ENCODE peak calls at places on chromosomes 12 and 14, in eight cellular contexts. One of them, this sample, is unnamed.

GRCh38 chr14:106044949-106045596 is 518.7 kb downstream of the TMEM121 start:
- DNase-seq in CD8-positive, alpha-beta memory T cell: peak; percentile 73
- DNase-seq in lung: no peak
- DNase-seq in fibroblast of lung: no peak
- DNase-seq in lower lobe of right lung: peak; percentile 76
- DNase-seq in BE2C: peak; percentile 88
- DNase-seq in suprapubic skin: no peak
- DNase-seq in IMR-90: no peak
- DNase-seq in this sample: no peak

GRCh38 chr12:24937553-24938244 is 11.2 kb downstream of the BCAT1 start:
- DNase-seq in CD8-positive, alpha-beta memory T cell: no peak
- DNase-seq in lung: no peak
- DNase-seq in fibroblast of lung: no peak
- DNase-seq in lower lobe of right lung: no peak
- DNase-seq in BE2C: peak; percentile 24
- DNase-seq in suprapubic skin: no peak
- DNase-seq in IMR-90: peak; percentile 51
- DNase-seq in this sample: peak; percentile 41

GRCh38 chr14:31567651-31568050 is 6.4 kb downstream of the NUBPL start:
- DNase-seq in CD8-positive, alpha-beta memory T cell: no peak
- DNase-seq in lung: no peak
- DNase-seq in fibroblast of lung: no peak
- DNase-seq in lower lobe of right lung: no peak
- DNase-seq in BE2C: no peak
- DNase-seq in suprapubic skin: no peak
- DNase-seq in IMR-90: peak; percentile 7
- DNase-seq in this sample: no peak

GRCh38 chr14:56490379-56490778 is 89.2 kb upstream of the TMEM260 start:
- DNase-seq in CD8-positive, alpha-beta memory T cell: no peak
- DNase-seq in lung: no peak
- DNase-seq in fibroblast of lung: peak; percentile 58
- DNase-seq in lower lobe of right lung: no peak
- DNase-seq in BE2C: no peak
- DNase-seq in suprapubic skin: no peak
- DNase-seq in IMR-90: peak; percentile 40
- DNase-seq in this sample: no peak

GRCh38 chr14:51138353-51139103 is 43.6 kb upstream of the TRIM9 start:
- DNase-seq in CD8-positive, alpha-beta memory T cell: no peak
- DNase-seq in lung: no peak
- DNase-seq in fibroblast of lung: no peak
- DNase-seq in lower lobe of right lung: no peak
- DNase-seq in BE2C: no peak
- DNase-seq in suprapubic skin: no peak
- DNase-seq in IMR-90: no peak
- DNase-seq in this sample: no peak

GRCh38 chr12:64603183-64603841 is 7.0 kb upstream of the RASSF3 start:
- DNase-seq in CD8-positive, alpha-beta memory T cell: no peak
- DNase-seq in lung: no peak
- DNase-seq in fibroblast of lung: no peak
- DNase-seq in lower lobe of right lung: no peak
- DNase-seq in BE2C: no peak
- DNase-seq in suprapubic skin: no peak
- DNase-seq in IMR-90: no peak
- DNase-seq in this sample: no peak

GRCh38 chr14:105914738-105915385 is 388.5 kb downstream of the TMEM121 start:
- DNase-seq in CD8-positive, alpha-beta memory T cell: no peak
- DNase-seq in lung: no peak
- DNase-seq in fibroblast of lung: no peak
- DNase-seq in lower lobe of right lung: peak; percentile 16
- DNase-seq in BE2C: no peak
- DNase-seq in suprapubic skin: no peak
- DNase-seq in IMR-90: no peak
- DNase-seq in this sample: no peak

GRCh38 chr14:64387232-64387737 is 868 bp upstream of the MTHFD1 start:
- DNase-seq in CD8-positive, alpha-beta memory T cell: no peak
- DNase-seq in lung: no peak
- DNase-seq in fibroblast of lung: peak; percentile 32
- DNase-seq in lower lobe of right lung: no peak
- DNase-seq in BE2C: no peak
- DNase-seq in suprapubic skin: no peak
- DNase-seq in IMR-90: peak; percentile 19
- DNase-seq in this sample: peak; percentile 1

GRCh38 chr12:80912906-80913769 is 24.6 kb downstream of the LIN7A start:
- DNase-seq in CD8-positive, alpha-beta memory T cell: no peak
- DNase-seq in lung: peak; percentile 31
- DNase-seq in fibroblast of lung: peak; percentile 8
- DNase-seq in lower lobe of right lung: no peak
- DNase-seq in BE2C: no peak
- DNase-seq in suprapubic skin: no peak
- DNase-seq in IMR-90: no peak
- DNase-seq in this sample: no peak

GRCh38 chr14:76343386-76343785 is 32.6 kb upstream of the ESRRB start:
- DNase-seq in CD8-positive, alpha-beta memory T cell: no peak
- DNase-seq in lung: no peak
- DNase-seq in fibroblast of lung: no peak
- DNase-seq in lower lobe of right lung: no peak
- DNase-seq in BE2C: no peak
- DNase-seq in suprapubic skin: no peak
- DNase-seq in IMR-90: no peak
- DNase-seq in this sample: no peak

GRCh38 chr12:69534389-69534822 is 50.9 kb upstream of the CCT2 start:
- DNase-seq in CD8-positive, alpha-beta memory T cell: no peak
- DNase-seq in lung: peak; percentile 80
- DNase-seq in fibroblast of lung: peak; percentile 100
- DNase-seq in lower lobe of right lung: peak; percentile 39
- DNase-seq in BE2C: no peak
- DNase-seq in suprapubic skin: no peak
- DNase-seq in IMR-90: peak; percentile 100
- DNase-seq in this sample: peak; percentile 99

GRCh38 chr14:23704890-23705289 is 68.7 kb downstream of the DHRS2 start:
- DNase-seq in CD8-positive, alpha-beta memory T cell: no peak
- DNase-seq in lung: no peak
- DNase-seq in fibroblast of lung: no peak
- DNase-seq in lower lobe of right lung: no peak
- DNase-seq in BE2C: no peak
- DNase-seq in suprapubic skin: no peak
- DNase-seq in IMR-90: no peak
- DNase-seq in this sample: no peak

DNA sequence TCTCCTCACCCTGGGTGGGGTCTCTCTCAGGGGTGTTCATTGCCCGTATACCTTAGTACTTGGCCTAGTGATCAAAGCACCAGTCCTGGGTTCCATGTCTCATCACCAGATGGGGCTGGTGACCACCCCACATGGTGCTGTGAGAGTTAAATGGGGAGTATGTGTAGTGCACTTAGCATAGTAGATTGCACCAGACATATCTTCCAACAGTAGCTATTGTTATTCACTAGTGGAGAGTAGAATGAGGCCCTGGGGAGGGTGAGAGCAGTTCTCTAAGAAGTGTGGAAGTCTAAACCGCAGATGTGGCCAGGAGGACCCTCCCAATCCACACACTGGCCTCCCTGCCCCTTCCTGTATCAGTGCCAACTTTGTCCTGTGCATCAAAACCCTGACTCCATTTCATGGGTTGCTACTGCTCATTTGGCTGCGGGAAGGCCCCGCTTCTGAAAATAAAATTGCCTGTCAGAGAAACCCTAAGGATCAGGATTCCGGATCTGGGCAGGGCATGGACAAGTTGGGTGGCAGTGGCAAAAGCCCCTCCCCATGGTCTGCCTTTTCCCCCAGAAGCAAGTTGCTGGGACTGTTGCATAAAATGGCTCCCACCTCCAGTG is 4.4 kb downstream of the CD9 start:
- DNase-seq in CD8-positive, alpha-beta memory T cell: no peak
- DNase-seq in lung: no peak
- DNase-seq in fibroblast of lung: no peak
- DNase-seq in lower lobe of right lung: no peak
- DNase-seq in BE2C: no peak
- DNase-seq in suprapubic skin: no peak
- DNase-seq in IMR-90: no peak
- DNase-seq in this sample: no peak
- H3K4me3 ChIP-seq in CD8-positive, alpha-beta memory T cell: no peak overlapping the region
- H3K4me3 ChIP-seq in lung: no peak overlapping the region
- H3K4me3 ChIP-seq in fibroblast of lung: peak overlapping the region; percentile 27
- H3K4me3 ChIP-seq in lower lobe of right lung: no peak overlapping the region
- H3K4me3 ChIP-seq in BE2C: no peak overlapping the region
- H3K4me3 ChIP-seq in suprapubic skin: peak overlapping the region; percentile 6
- H3K4me3 ChIP-seq in IMR-90: no peak overlapping the region
- H3K4me3 ChIP-seq in this sample: no peak overlapping the region

GRCh38 chr12:13839937-13840336 is 141.5 kb downstream of the GRIN2B start:
- DNase-seq in CD8-positive, alpha-beta memory T cell: no peak
- DNase-seq in lung: no peak
- DNase-seq in fibroblast of lung: no peak
- DNase-seq in lower lobe of right lung: no peak
- DNase-seq in BE2C: no peak
- DNase-seq in suprapubic skin: no peak
- DNase-seq in IMR-90: no peak
- DNase-seq in this sample: no peak

GRCh38 chr12:13841358-13841757 is 140.0 kb downstream of the GRIN2B start:
- DNase-seq in CD8-positive, alpha-beta memory T cell: no peak
- DNase-seq in lung: no peak
- DNase-seq in fibroblast of lung: no peak
- DNase-seq in lower lobe of right lung: no peak
- DNase-seq in BE2C: no peak
- DNase-seq in suprapubic skin: no peak
- DNase-seq in IMR-90: no peak
- DNase-seq in this sample: no peak

GRCh38 chr12:13843841-13844240 is 137.6 kb downstream of the GRIN2B start:
- DNase-seq in CD8-positive, alpha-beta memory T cell: no peak
- DNase-seq in lung: no peak
- DNase-seq in fibroblast of lung: no peak
- DNase-seq in lower lobe of right lung: no peak
- DNase-seq in BE2C: no peak
- DNase-seq in suprapubic skin: no peak
- DNase-seq in IMR-90: no peak
- DNase-seq in this sample: no peak
- H3K36me3 ChIP-seq in CD8-positive, alpha-beta memory T cell: no peaks in the 10 kb centered on the region
- H3K36me3 ChIP-seq in lung: no peaks in the 10 kb centered on the region
- H3K36me3 ChIP-seq in fibroblast of lung: no peaks in the 10 kb centered on the region
- H3K36me3 ChIP-seq in lower lobe of right lung: no peaks in the 10 kb centered on the region
- H3K36me3 ChIP-seq in BE2C: no peaks in the 10 kb centered on the region
- H3K36me3 ChIP-seq in suprapubic skin: no peaks in the 10 kb centered on the region
- H3K36me3 ChIP-seq in IMR-90: no peaks in the 10 kb centered on the region
- H3K36me3 ChIP-seq in this sample: no peaks in the 10 kb centered on the region

DNA sequence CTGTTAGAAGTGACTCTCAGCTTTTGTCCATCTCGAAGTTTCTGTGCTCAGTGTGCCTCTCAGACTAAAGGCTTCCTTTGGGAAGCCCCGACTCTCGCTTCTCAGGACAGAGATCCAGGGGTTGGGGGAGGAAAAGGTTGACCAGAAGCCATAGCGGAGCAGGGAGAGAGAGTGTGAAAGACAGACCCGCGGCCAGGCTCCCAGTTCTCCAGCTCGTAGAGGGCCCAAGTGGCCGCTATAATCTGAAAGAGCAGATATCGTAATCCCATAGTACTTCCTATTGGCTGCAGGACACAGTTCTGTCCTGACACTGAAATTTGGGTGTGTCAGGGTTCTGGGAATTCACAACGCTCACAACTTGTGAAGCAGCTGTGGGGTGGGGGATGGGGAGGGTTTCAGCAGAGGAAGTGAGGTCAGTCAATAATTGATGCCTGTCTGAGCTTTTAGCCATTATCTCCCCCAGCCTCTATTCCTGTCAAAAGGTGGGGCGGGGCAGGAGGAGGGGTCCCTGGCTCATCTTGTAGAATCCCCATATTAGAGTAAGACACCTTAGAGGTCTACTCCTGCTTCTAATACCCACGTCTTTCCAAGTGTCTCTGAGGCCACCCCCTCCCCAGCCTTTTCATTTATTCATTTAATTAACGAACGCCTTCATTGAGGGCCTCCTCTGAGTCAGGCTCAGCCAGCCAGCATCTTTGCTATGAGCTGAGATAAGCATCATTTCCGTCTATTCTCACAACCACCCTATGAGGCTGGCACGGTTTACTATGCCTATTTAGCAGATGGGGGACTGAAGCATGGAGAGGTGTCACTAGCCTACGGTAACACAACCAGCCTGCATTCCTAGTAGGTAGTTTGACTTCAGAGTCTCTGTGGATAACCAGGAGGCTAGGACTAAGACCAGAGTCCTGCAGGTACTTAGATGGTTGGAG is 1.5 kb upstream of the ACVRL1 start:
- DNase-seq in CD8-positive, alpha-beta memory T cell: no peak
- DNase-seq in lung: peak; percentile 76
- DNase-seq in fibroblast of lung: peak; percentile 74
- DNase-seq in lower lobe of right lung: peak; percentile 81
- DNase-seq in BE2C: peak; percentile 88
- DNase-seq in suprapubic skin: peak; percentile 97
- DNase-seq in IMR-90: peak; percentile 40
- DNase-seq in this sample: no peak
- H3K4me3 ChIP-seq in CD8-positive, alpha-beta memory T cell: no peak overlapping the region
- H3K4me3 ChIP-seq in lung: peak overlapping the region; percentile 61
- H3K4me3 ChIP-seq in fibroblast of lung: no peak overlapping the region
- H3K4me3 ChIP-seq in lower lobe of right lung: peak overlapping the region; percentile 65
- H3K4me3 ChIP-seq in BE2C: peak overlapping the region; percentile 34
- H3K4me3 ChIP-seq in suprapubic skin: peak overlapping the region; percentile 58
- H3K4me3 ChIP-seq in IMR-90: no peak overlapping the region
- H3K4me3 ChIP-seq in this sample: no peak overlapping the region

DNA sequence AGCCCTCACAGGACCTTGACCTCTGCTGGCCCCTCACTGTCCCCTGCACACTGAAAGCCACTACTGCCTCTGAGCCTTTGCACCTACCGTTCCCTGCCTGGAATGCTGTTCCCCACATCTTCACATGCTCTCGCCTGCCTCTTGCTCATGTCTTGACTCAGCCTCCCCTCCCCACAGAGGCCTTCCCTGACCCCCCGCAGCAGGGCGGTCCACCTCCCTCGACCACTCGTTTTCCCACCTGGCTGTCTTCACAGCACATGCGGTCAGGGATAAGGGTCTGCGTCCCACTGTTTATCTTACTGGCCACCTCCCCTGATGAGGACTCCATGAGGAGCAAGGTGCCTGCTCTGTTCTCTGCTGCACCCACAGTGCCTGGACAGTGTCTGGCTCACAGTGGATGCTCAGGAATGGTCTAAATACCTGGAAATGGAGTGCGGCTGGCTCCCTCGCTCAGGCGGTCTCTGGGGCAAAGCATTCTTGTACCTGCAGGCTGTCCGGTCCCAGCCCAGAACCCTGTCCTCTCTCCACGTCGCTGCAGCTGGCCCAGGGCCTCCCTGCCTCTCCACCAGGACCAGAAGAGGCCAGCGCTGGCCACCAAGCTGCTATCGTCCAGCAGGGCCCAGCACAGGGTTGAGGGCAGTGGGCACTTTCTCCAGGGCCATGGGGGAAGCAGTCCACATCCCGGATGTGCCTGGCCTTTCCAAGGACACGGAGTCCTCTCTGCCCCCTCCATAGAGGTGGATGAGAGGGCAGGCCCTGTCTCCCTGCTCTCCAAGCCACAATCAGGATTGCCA is 107.4 kb downstream of the NCOR2 start:
- DNase-seq in CD8-positive, alpha-beta memory T cell: no peak
- DNase-seq in lung: no peak
- DNase-seq in fibroblast of lung: no peak
- DNase-seq in lower lobe of right lung: no peak
- DNase-seq in BE2C: no peak
- DNase-seq in suprapubic skin: no peak
- DNase-seq in IMR-90: no peak
- DNase-seq in this sample: no peak
- H3K36me3 ChIP-seq in CD8-positive, alpha-beta memory T cell: peaks cover 8% of the 10 kb centered on the region
- H3K36me3 ChIP-seq in lung: peaks cover 3% of the 10 kb centered on the region
- H3K36me3 ChIP-seq in fibroblast of lung: peaks cover 11% of the 10 kb centered on the region
- H3K36me3 ChIP-seq in lower lobe of right lung: peaks cover 83% of the 10 kb centered on the region
- H3K36me3 ChIP-seq in BE2C: peaks cover 64% of the 10 kb centered on the region
- H3K36me3 ChIP-seq in suprapubic skin: peaks cover 75% of the 10 kb centered on the region
- H3K36me3 ChIP-seq in IMR-90: peaks cover 57% of the 10 kb centered on the region
- H3K36me3 ChIP-seq in this sample: peaks cover 37% of the 10 kb centered on the region

This sample was measured in brain microvascular endothelial cell.